ENCODE peak calls at places on chromosomes 6 and 20, in four cellular contexts. N is K562, V is IMR-90, Q is HepG2. W is an unnamed sample.

GRCh38 chr6:40999498-41000070 is 39.4 kb downstream of the UNC5CL start:
- DNase-seq in N (peak), Q (peak), V (peak), W (peak)

GRCh38 chr6:111715321-111715720 is 109.6 kb upstream of the TRAF3IP2 start:
- DNase-seq in N (no peak), V (no peak), Q (no peak), W (no peak)

GRCh38 chr6:163345931-163346330 is 68.6 kb upstream of the QKI start:
- DNase-seq in V (no peak), N (no peak), Q (no peak), W (no peak)

GRCh38 chr20:64000906-64001305 is 20.0 kb downstream of the PRPF6 start:
- DNase-seq in V (no peak), Q (no peak), N (no peak), W (no peak)

GRCh38 chr6:22363166-22363965 is 66.5 kb upstream of the PRL start:
- DNase-seq in N (no peak), V (no peak), Q (peak), W (no peak)

GRCh38 chr6:149983145-149983544 is 19.4 kb downstream of the ULBP1 start:
- DNase-seq in V (no peak), N (no peak), Q (no peak), W (no peak)

GRCh38 chr6:118401325-118401998 is 146.6 kb upstream of the PLN start:
- DNase-seq in N (no peak), Q (no peak), V (no peak), W (no peak)

GRCh38 chr6:152313542-152314482 is 323.4 kb downstream of the SYNE1 start:
- DNase-seq in V (peak), Q (peak), N (no peak), W (no peak)

GRCh38 chr6:71473908-71474307 is 185.3 kb downstream of the OGFRL1 start:
- DNase-seq in V (peak), N (no peak), Q (no peak), W (peak)

GRCh38 chr20:23358923-23359572 is 2.9 kb upstream of the GZF1 start:
- DNase-seq in V (no peak), N (no peak), Q (peak), W (no peak)

DNA sequence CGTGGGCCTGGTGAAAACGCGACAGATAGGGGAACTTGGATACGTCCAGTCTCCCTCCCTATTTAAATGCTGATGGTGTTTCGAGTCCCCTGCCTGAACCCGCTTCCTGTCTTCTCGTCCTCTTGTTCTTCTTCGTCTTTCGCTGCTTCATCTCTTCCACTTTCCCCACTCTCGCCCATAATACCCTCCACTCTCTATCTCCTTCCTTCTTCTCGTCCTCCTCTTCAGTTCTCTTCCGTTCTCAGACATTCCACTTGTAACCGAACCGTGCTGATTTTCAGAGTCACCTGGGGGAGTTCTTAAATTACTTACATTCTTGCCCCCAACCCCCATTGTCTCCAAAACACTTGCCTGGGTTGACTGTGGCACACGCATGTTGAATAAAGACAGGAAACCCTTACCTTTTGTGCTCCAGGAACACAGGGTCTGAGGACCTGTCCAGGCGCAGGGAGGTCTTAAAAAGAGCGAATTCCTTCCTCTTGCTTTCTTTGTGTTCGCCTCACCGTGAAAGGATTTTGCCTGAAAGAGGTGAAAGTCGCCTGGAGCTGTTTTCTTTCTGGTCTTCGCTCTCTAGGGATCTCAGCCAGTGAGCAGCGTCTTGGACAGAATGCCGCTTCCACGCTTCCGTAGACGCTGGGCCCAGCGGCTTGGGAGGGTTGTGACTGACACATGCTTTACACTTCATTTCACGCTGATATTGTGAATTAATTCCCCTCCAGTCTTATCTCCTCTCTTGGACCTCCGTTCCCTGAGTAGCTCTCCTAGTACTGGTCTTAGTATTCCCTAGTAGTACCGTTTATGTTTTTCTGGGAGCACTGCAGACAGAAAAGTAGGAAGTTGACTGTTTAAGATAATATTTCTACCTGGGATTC is 184.0 kb downstream of the GPX5 start:
- DNase-seq in Q (no peak), N (peak), V (no peak), W (peak)
- TF ChIP-seq MAZ in Q (no peak), N (peak), V (no peak), W (no peak)

GRCh38 chr20:35166242-35166830 is 5.5 kb upstream of the PROCR start:
- DNase-seq in V (no peak), N (no peak), Q (no peak), W (no peak)
- TF ChIP-seq MAZ in V (no peak), N (peak), Q (no peak), W (no peak)

DNA sequence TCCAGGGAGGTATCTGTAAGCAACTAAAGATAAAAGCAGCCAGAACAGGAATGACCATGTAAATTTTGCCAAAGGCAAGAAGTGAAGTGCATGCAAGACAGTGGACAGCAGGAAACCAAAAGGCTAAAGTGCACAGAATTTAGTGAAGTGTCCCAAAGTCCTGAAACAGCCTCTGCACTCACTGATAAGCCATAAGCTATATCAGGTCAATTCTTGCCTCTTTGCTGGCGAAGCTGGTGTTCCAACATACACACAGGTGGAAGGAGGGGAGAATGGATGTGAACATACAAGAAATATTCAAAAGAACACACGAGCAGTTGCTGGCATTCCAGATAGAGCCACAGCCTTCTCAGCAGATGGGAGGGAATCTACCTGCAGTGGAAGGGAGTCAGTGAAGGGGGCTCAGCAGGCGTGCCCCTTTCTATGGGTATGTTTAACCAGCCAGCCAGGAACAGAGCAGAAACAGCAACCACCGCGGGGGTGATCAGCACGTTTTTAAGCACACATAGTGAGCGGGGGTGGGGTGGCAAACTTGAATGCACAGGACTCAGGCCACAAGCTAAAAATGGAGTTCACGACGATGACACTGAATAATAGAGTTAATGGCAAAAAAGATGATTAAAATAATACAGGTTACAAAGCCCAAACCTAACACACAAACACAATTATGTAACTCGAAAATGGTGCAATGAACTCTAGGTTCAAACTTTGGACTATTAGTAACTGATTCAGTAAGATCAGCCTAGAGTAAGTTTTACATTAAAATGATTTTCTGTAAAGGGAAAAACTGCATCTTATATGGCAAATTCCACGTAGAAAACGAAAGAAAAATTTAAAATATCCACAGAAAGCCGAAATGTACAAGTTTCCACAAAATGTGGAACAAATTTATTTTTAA is 1.2 kb downstream of the ECI2 start:
- DNase-seq in N (peak), V (no peak), Q (peak), W (peak)
- TF ChIP-seq MAZ in N (no peak), V (no peak), Q (no peak), W (no peak)

DNA sequence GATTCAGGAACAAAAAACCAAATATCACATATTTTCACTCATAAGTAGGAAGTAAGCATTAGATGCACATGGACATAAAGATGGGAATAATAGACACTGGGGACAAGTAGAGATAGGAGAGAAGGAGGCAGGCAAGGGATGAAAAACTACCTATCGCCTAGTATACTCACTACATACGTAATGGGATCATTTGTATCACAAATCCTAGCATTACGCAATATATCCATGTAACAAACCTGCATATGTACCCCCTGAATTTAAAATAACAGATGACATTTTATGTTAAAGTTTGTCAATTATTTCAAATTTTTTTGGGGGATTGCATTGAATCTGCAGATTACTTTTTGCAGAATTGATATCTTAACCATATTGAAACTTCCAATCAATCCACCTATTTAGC is 660.5 kb upstream of the MAN1A1 start:
- DNase-seq in Q (no peak), N (no peak), V (no peak), W (no peak)
- TF ChIP-seq MAZ in Q (no peak), N (no peak), V (no peak), W (no peak)

DNA sequence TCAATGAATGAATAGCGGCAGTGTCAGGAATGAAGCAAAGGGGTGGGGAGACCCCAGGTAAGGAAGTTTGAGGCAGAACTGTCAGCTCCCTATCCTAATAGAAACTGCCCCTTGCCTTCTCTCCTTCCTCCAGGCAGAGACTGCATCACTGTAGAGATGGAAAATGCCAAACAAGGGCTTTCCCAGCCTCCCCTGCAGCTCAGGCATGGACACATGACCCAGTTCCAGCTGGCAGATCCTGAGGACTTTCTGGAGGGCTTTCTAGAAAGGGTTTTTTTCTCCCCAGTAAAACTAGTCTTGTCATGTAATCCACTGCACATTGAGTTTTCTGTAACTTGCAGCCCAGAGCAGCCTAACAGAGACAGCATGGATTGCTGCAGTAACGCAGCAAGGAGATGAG is 17.9 kb upstream of the PNPLA1 start:
- DNase-seq in N (no peak), V (no peak), Q (no peak), W (no peak)
- TF ChIP-seq MAZ in N (no peak), V (no peak), Q (no peak), W (no peak)

DNA sequence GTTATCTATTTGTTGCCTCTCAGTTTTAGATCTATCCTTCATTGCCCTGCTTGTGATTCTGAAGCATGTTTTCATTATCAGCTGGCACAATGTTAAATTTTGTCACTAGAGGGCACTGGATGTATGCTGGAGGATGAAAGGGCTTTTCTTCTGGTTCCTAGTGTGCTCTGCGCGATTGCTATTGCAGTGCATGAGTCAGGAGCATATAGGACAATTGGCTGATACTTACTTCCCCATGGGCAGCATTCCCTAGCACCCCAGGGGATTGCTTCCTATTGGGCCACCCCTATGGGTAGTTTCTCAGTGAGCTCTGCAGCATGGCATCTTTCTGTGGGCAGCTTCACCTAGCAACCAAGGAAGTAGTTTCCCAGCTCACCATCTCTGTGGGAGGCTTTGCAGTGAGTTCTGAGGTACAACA is 280.3 kb upstream of the SYNCRIP start:
- DNase-seq in V (peak), N (no peak), Q (peak), W (peak)
- TF ChIP-seq MAZ in V (no peak), N (no peak), Q (no peak), W (no peak)

DNA sequence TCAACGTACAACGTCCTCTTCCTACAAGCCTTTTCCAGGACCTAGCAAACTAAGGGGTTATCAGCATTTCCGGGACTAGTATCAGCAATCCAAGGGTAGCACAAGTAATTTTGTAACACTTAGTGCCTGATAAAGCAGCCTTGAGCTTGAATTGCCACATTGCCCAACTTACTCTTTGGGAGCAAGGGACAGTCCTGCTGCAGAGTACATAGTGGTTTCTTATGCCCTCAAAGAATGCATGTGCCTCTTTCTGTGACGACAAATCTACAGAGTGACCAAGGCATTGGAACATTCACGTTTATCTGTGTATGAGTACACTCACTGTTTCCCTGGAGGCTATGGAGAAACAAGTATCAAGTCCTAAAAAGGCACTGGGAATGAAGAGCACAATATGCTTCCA is 3.2 kb upstream of the ID4 start:
- DNase-seq in Q (peak), N (no peak), V (no peak), W (no peak)
- TF ChIP-seq MAZ in Q (no peak), N (no peak), V (no peak), W (no peak)